ENCODE peak calls at places on chromosome 4, in ten cellular contexts. Q is PC-3; D is GM06990; X is psoas muscle; A is cardiac fibroblast; N is neural crest cell; E is lower lobe of right lung; C is CD8-positive, alpha-beta T cell; B is right lobe of liver; O is brain microvascular endothelial cell. Z is an unnamed sample.

GRCh38 chr4:24669751-24670150 is 85.4 kb upstream of the DHX15 start:
- DNase-seq in Q (no peak), D (no peak), X (no peak), A (no peak), N (no peak), E (no peak), C (no peak), B (no peak), O (no peak), Z (no peak)

GRCh38 chr4:173138636-173139035 is 30.0 kb upstream of the GALNT7 start:
- DNase-seq in Q (no peak), D (no peak), X (no peak), A (no peak), N (no peak), E (no peak), C (no peak), B (no peak), O (no peak), Z (no peak)

GRCh38 chr4:141871086-141871485 is 234.7 kb downstream of the IL15 start:
- DNase-seq in Q (no peak), D (no peak), X (no peak), A (peak), N (no peak), E (no peak), C (no peak), B (no peak), O (peak), Z (no peak)

GRCh38 chr4:5137927-5138326 is 86.6 kb downstream of the STK32B start:
- DNase-seq in Q (no peak), D (no peak), X (no peak), A (no peak), N (no peak), E (no peak), C (no peak), B (no peak), O (no peak), Z (no peak)

GRCh38 chr4:143282170-143282760 is 54.4 kb upstream of the GAB1 start:
- DNase-seq in Q (no peak), D (no peak), X (no peak), A (no peak), N (no peak), E (no peak), C (no peak), B (no peak), O (no peak), Z (no peak)

GRCh38 chr4:180330521-180330920 is 1912.7 kb upstream of the TENM3 start:
- DNase-seq in Q (peak), D (no peak), X (no peak), A (no peak), N (no peak), E (no peak), C (no peak), B (no peak), O (no peak), Z (no peak)

GRCh38 chr4:54625391-54625790 is 32.4 kb upstream of the KIT start:
- DNase-seq in Q (no peak), D (no peak), X (no peak), A (no peak), N (no peak), E (no peak), C (no peak), B (no peak), O (no peak), Z (no peak)

GRCh38 chr4:128347175-128347868 is 59.7 kb upstream of the PGRMC2 start:
- DNase-seq in Q (no peak), D (no peak), X (no peak), A (peak), N (no peak), E (no peak), C (no peak), B (no peak), O (no peak), Z (no peak)

GRCh38 chr4:143455211-143455610 is 58.3 kb upstream of the SMARCA5 start:
- DNase-seq in Q (no peak), D (no peak), X (no peak), A (no peak), N (no peak), E (no peak), C (no peak), B (no peak), O (peak), Z (no peak)

GRCh38 chr4:996030-996993 is 3.1 kb upstream of the SLC26A1 start:
- DNase-seq in Q (no peak), D (no peak), X (no peak), A (no peak), N (no peak), E (no peak), C (no peak), B (peak), O (no peak), Z (no peak)

GRCh38 chr4:6275898-6276563 is 6.4 kb downstream of the WFS1 start:
- DNase-seq in Q (no peak), D (no peak), X (no peak), A (no peak), N (peak), E (no peak), C (no peak), B (no peak), O (no peak), Z (no peak)

GRCh38 chr4:85127653-85128052 is 161.2 kb upstream of the WDFY3 start:
- DNase-seq in Q (peak), D (peak), X (no peak), A (peak), N (peak), E (no peak), C (no peak), B (no peak), O (no peak), Z (no peak)

GRCh38 chr4:183588169-183588675 is 70.8 kb downstream of the RWDD4 start:
- DNase-seq in Q (no peak), D (no peak), X (no peak), A (no peak), N (no peak), E (no peak), C (no peak), B (no peak), O (no peak), Z (no peak)

GRCh38 chr4:78922207-78922606 is 17.0 kb downstream of the PAQR3 start:
- DNase-seq in Q (no peak), D (no peak), X (no peak), A (peak), N (no peak), E (no peak), C (no peak), B (no peak), O (no peak), Z (no peak)

GRCh38 chr4:39446842-39447573 is 11.7 kb downstream of the RPL9 start:
- DNase-seq in Q (peak), D (peak), X (peak), A (peak), N (no peak), E (peak), C (peak), B (peak), O (peak), Z (peak)

GRCh38 chr4:184280591-184281071 is 63.0 kb upstream of the ENPP6 start:
- DNase-seq in Q (no peak), D (peak), X (no peak), A (no peak), N (no peak), E (no peak), C (no peak), B (no peak), O (no peak), Z (no peak)

GRCh38 chr4:117324851-117325491 is 239.6 kb upstream of the TRAM1L1 start:
- DNase-seq in Q (peak), D (no peak), X (no peak), A (peak), N (no peak), E (no peak), C (no peak), B (no peak), O (peak), Z (no peak)

GRCh38 chr4:131644619-131645018 is 1504.5 kb upstream of the PCDH10 start:
- DNase-seq in Q (peak), D (no peak), X (no peak), A (peak), N (no peak), E (no peak), C (no peak), B (no peak), O (no peak), Z (no peak)

GRCh38 chr4:3440011-3440410 is 1.8 kb upstream of the HGFAC start:
- DNase-seq in Q (no peak), D (no peak), X (no peak), A (no peak), N (no peak), E (no peak), C (no peak), B (peak), O (no peak), Z (no peak)

GRCh38 chr4:73609688-73610087 is 10.5 kb downstream of the RASSF6 start:
- DNase-seq in Q (peak), D (no peak), X (no peak), A (peak), N (no peak), E (no peak), C (no peak), B (no peak), O (peak), Z (no peak)

GRCh38 chr4:3522651-3523050 is 9.6 kb downstream of the LRPAP1 start:
- DNase-seq in Q (no peak), D (no peak), X (no peak), A (no peak), N (no peak), E (peak), C (no peak), B (no peak), O (no peak), Z (no peak)

GRCh38 chr4:86831262-86832090 is 17.7 kb downstream of the SLC10A6 start:
- DNase-seq in Q (peak), D (no peak), X (peak), A (peak), N (no peak), E (peak), C (no peak), B (no peak), O (peak), Z (no peak)

GRCh38 chr4:175421506-175421905 is 390.6 kb downstream of the GPM6A start:
- DNase-seq in Q (peak), D (no peak), X (no peak), A (peak), N (no peak), E (no peak), C (no peak), B (no peak), O (peak), Z (no peak)

GRCh38 chr4:180717451-180717850 is 1525.8 kb upstream of the TENM3 start:
- DNase-seq in Q (no peak), D (no peak), X (no peak), A (no peak), N (no peak), E (no peak), C (no peak), B (no peak), O (no peak), Z (no peak)

GRCh38 chr4:168585168-168586091 is 88.6 kb downstream of the PALLD start:
- DNase-seq in Q (peak), D (no peak), X (peak), A (peak), N (peak), E (peak), C (no peak), B (peak), O (peak), Z (peak)

GRCh38 chr4:3639613-3640586 is 107.7 kb upstream of the LRPAP1 start:
- DNase-seq in Q (no peak), D (no peak), X (no peak), A (no peak), N (no peak), E (peak), C (no peak), B (no peak), O (no peak), Z (no peak)

GRCh38 chr4:168557658-168558057 is 60.8 kb downstream of the PALLD start:
- DNase-seq in Q (no peak), D (no peak), X (no peak), A (no peak), N (no peak), E (no peak), C (no peak), B (no peak), O (no peak), Z (no peak)

GRCh38 chr4:105194328-105195231 is 47.9 kb downstream of the TET2 start:
- DNase-seq in Q (peak), D (peak), X (no peak), A (peak), N (no peak), E (no peak), C (no peak), B (no peak), O (peak), Z (no peak)

GRCh38 chr4:58734030-58734673 is 1624.0 kb upstream of the IGFBP7 start:
- DNase-seq in Q (no peak), D (no peak), X (no peak), A (no peak), N (no peak), E (no peak), C (no peak), B (no peak), O (no peak), Z (no peak)

GRCh38 chr4:26083987-26084386 is 170.0 kb downstream of the SMIM20 start:
- DNase-seq in Q (peak), D (peak), X (peak), A (peak), N (no peak), E (no peak), C (no peak), B (no peak), O (peak), Z (no peak)

GRCh38 chr4:96228463-96228862 is 388.6 kb downstream of the PDHA2 start:
- DNase-seq in Q (no peak), D (no peak), X (no peak), A (no peak), N (no peak), E (no peak), C (no peak), B (no peak), O (no peak), Z (no peak)

GRCh38 chr4:68021185-68021584 is 57.9 kb upstream of the TMPRSS11A start:
- DNase-seq in Q (peak), D (no peak), X (no peak), A (peak), N (no peak), E (no peak), C (no peak), B (no peak), O (no peak), Z (no peak)

GRCh38 chr4:13523105-13523477 is 21.2 kb downstream of the NKX3-2 start:
- DNase-seq in Q (no peak), D (no peak), X (no peak), A (no peak), N (no peak), E (no peak), C (no peak), B (no peak), O (no peak), Z (no peak)

GRCh38 chr4:143240920-143241319 is 56.2 kb downstream of the USP38 start:
- DNase-seq in Q (no peak), D (no peak), X (no peak), A (no peak), N (no peak), E (no peak), C (no peak), B (no peak), O (no peak), Z (no peak)

GRCh38 chr4:141388483-141388882 is 167.8 kb downstream of the ZNF330 start:
- DNase-seq in Q (no peak), D (no peak), X (no peak), A (peak), N (no peak), E (no peak), C (no peak), B (no peak), O (peak), Z (no peak)

GRCh38 chr4:1235381-1236102 is 13.4 kb downstream of the CTBP1 start:
- DNase-seq in Q (no peak), D (no peak), X (no peak), A (no peak), N (no peak), E (no peak), C (no peak), B (peak), O (no peak), Z (no peak)

GRCh38 chr4:8777320-8778196 is 94.1 kb downstream of the HMX1 start:
- DNase-seq in Q (peak), D (no peak), X (no peak), A (no peak), N (no peak), E (peak), C (no peak), B (peak), O (no peak), Z (no peak)

GRCh38 chr4:88963817-88964216 is 93.2 kb downstream of the FAM13A start:
- DNase-seq in Q (peak), D (no peak), X (no peak), A (peak), N (no peak), E (no peak), C (no peak), B (no peak), O (no peak), Z (no peak)

GRCh38 chr4:143186634-143187033 is 1.9 kb downstream of the USP38 start:
- DNase-seq in Q (peak), D (no peak), X (no peak), A (peak), N (no peak), E (no peak), C (no peak), B (no peak), O (no peak), Z (no peak)

DNA sequence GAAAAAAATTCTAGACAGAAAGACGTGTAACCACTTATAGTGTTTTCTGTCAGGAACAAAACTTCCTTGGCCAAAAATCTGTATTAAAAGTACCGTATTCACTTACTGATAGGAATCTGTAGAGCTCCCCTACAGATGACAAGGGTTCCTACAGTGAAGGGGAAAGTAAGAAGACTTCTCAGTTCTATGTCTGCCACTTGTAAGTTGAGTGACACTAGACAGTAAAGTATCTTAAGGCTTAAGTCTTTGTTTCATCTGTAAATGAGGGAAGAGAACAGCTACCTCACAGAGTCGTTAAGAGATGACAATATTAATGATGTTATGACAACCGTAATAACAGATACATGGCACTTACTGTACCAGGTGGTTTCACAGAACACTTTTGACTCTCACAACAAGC is 3.3 kb downstream of the COQ2 start:
- DNase-seq in Q (peak), D (no peak), X (no peak), A (no peak), N (no peak), E (no peak), C (no peak), B (no peak), O (no peak), Z (no peak)
- TF ChIP-seq CTCF in Q (no peak), D (peak), X (no peak), A (no peak), N (no peak), E (no peak), C (no peak), B (no peak), O (no peak), Z (no peak)

DNA sequence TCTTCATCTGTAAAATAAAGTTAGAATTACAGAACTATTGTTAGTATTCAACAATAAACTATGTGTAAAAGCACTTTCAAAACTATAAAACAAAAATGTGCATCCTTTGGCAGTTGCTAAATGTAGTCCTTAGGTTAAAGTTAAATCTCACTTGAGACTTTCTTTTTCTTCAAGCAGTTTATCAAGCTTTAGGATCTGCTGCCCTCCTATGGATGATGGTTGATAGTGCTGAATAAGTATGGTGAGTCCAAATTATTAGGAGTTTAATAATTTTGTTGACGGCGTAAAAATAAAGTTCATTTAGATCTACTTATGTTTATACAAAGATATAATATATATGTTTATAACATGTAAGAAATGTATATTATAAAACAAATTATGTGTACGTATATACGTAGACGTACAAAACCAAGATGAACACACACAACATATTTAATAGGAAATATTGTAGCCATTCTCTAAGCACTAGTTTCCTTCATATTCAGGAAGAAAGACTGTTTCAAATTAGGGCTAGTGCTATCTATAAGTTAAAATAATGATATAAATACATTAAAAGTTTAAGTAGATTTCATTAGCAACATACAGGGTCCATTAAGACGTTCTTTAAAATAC is 22.3 kb downstream of the UGT2A2 start:
- DNase-seq in Q (peak), D (no peak), X (no peak), A (peak), N (peak), E (no peak), C (no peak), B (no peak), O (peak), Z (no peak)
- TF ChIP-seq CTCF in Q (peak), D (peak), X (no peak), A (peak), N (peak), E (peak), C (no peak), B (peak), O (peak), Z (peak)

GRCh38 chr4:30744957-30745640 is 24.9 kb downstream of the PCDH7 start:
- DNase-seq in Q (no peak), D (no peak), X (no peak), A (peak), N (no peak), E (no peak), C (no peak), B (no peak), O (no peak), Z (no peak)

GRCh38 chr4:30744386-30744785 is 24.2 kb downstream of the PCDH7 start:
- DNase-seq in Q (no peak), D (no peak), X (no peak), A (no peak), N (no peak), E (no peak), C (no peak), B (no peak), O (no peak), Z (no peak)

GRCh38 chr4:30743897-30744296 is 23.7 kb downstream of the PCDH7 start:
- DNase-seq in Q (no peak), D (no peak), X (no peak), A (no peak), N (no peak), E (no peak), C (no peak), B (no peak), O (no peak), Z (no peak)

GRCh38 chr4:30746735-30747134 is 26.6 kb downstream of the PCDH7 start:
- DNase-seq in Q (no peak), D (no peak), X (no peak), A (no peak), N (no peak), E (no peak), C (no peak), B (no peak), O (no peak), Z (no peak)
- TF ChIP-seq CTCF in Q (no peak), D (no peak), X (no peak), A (no peak), N (no peak), E (no peak), C (no peak), B (no peak), O (no peak), Z (no peak)

GRCh38 chr4:108493596-108493931 is 126.8 kb upstream of the RPL34 start:
- DNase-seq in Q (no peak), D (no peak), X (no peak), A (no peak), N (no peak), E (no peak), C (no peak), B (no peak), O (no peak), Z (no peak)

GRCh38 chr4:108498925-108499324 is 121.5 kb upstream of the RPL34 start:
- DNase-seq in Q (no peak), D (no peak), X (no peak), A (no peak), N (no peak), E (no peak), C (no peak), B (no peak), O (no peak), Z (no peak)

DNA sequence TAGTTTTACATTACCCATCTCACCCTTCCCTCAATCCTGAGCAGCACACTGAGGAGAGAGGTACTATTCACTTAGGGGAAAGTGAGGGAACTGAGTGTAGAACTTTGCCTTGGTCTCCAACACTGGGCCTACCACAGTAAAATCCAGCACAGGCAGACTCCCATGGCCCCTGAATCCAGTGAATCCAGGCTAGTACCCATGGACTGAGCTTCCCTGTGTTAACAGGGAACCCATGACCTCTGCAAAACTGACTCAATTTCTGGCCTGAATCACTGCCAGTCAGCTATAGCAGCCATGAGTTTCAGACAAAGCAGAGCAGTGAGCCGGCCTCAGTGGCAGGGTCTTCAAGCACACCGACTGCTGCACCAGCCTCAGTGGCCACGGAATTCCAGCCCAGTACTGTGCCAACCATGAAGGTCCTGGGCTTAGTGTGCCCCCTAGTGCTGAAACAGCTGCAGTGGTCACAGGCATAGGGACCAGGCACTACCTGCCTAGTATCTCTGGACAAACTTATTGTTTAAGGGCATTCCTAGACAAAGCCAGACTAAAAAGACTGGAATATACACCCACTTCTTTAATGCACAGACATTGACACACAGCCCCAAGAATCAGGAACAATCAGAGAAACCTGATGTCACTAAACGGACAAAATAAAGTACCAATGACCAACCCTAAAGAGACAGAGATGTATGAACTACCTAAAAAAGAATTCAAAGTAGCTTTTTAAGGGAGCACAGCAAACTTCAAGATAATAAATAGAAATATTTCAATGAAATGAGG is 127.4 kb upstream of the RPL34 start:
- DNase-seq in Q (peak), D (peak), X (no peak), A (peak), N (peak), E (no peak), C (no peak), B (no peak), O (peak), Z (peak)
- TF ChIP-seq CTCF in Q (peak), D (peak), X (no peak), A (peak), N (peak), E (peak), C (peak), B (no peak), O (peak), Z (peak)